ENCODE peak calls at places on chromosome 14, in five cellular contexts. One of them, this sample, is unnamed.

GRCh38 chr14:106846218-106846617 is 1319.8 kb downstream of the TMEM121 start:
- DNase-seq in endothelial cell of umbilical vein: no peak
- DNase-seq in stomach: no peak
- DNase-seq in HepG2: no peak
- DNase-seq in upper lobe of left lung: no peak
- DNase-seq in this sample: no peak

GRCh38 chr14:29810657-29811056 is 117.0 kb downstream of the PRKD1 start:
- DNase-seq in endothelial cell of umbilical vein: peak
- DNase-seq in stomach: peak
- DNase-seq in HepG2: no peak
- DNase-seq in upper lobe of left lung: peak
- DNase-seq in this sample: no peak

GRCh38 chr14:99273025-99273723 is 1.2 kb upstream of the BCL11B start:
- DNase-seq in endothelial cell of umbilical vein: peak
- DNase-seq in stomach: peak
- DNase-seq in HepG2: peak
- DNase-seq in upper lobe of left lung: no peak
- DNase-seq in this sample: no peak

GRCh38 chr14:21171128-21171527 is 15.3 kb upstream of the OR5AU1 start:
- DNase-seq in endothelial cell of umbilical vein: no peak
- DNase-seq in stomach: no peak
- DNase-seq in HepG2: no peak
- DNase-seq in upper lobe of left lung: no peak
- DNase-seq in this sample: no peak

GRCh38 chr14:85675957-85676356 is 146.0 kb downstream of the FLRT2 start:
- DNase-seq in endothelial cell of umbilical vein: no peak
- DNase-seq in stomach: no peak
- DNase-seq in HepG2: no peak
- DNase-seq in upper lobe of left lung: no peak
- DNase-seq in this sample: no peak

GRCh38 chr14:91249841-91250616 is 5.5 kb upstream of the GPR68 start:
- DNase-seq in endothelial cell of umbilical vein: no peak
- DNase-seq in stomach: no peak
- DNase-seq in HepG2: peak
- DNase-seq in upper lobe of left lung: peak
- DNase-seq in this sample: no peak

GRCh38 chr14:75514673-75515630 is 7.3 kb upstream of the BATF start:
- DNase-seq in endothelial cell of umbilical vein: peak
- DNase-seq in stomach: no peak
- DNase-seq in HepG2: no peak
- DNase-seq in upper lobe of left lung: peak
- DNase-seq in this sample: peak

GRCh38 chr14:58712357-58712756 is 74.6 kb downstream of the DACT1 start:
- DNase-seq in endothelial cell of umbilical vein: no peak
- DNase-seq in stomach: no peak
- DNase-seq in HepG2: no peak
- DNase-seq in upper lobe of left lung: no peak
- DNase-seq in this sample: no peak

GRCh38 chr14:64235652-64236640 is 58.2 kb downstream of the ESR2 start:
- DNase-seq in endothelial cell of umbilical vein: no peak
- DNase-seq in stomach: no peak
- DNase-seq in HepG2: no peak
- DNase-seq in upper lobe of left lung: no peak
- DNase-seq in this sample: no peak

GRCh38 chr14:21711360-21711961 is 37.8 kb upstream of the OR4E1 start:
- DNase-seq in endothelial cell of umbilical vein: peak
- DNase-seq in stomach: no peak
- DNase-seq in HepG2: peak
- DNase-seq in upper lobe of left lung: no peak
- DNase-seq in this sample: no peak

GRCh38 chr14:91858536-91859275 is 8.6 kb downstream of the TC2N start:
- DNase-seq in endothelial cell of umbilical vein: peak
- DNase-seq in stomach: no peak
- DNase-seq in HepG2: peak
- DNase-seq in upper lobe of left lung: no peak
- DNase-seq in this sample: no peak

GRCh38 chr14:22668863-22669262 is 24.7 kb upstream of the OR6J1 start:
- DNase-seq in endothelial cell of umbilical vein: no peak
- DNase-seq in stomach: no peak
- DNase-seq in HepG2: no peak
- DNase-seq in upper lobe of left lung: no peak
- DNase-seq in this sample: no peak

GRCh38 chr14:35385042-35385839 is 19.3 kb downstream of the NFKBIA start:
- DNase-seq in endothelial cell of umbilical vein: peak
- DNase-seq in stomach: peak
- DNase-seq in HepG2: peak
- DNase-seq in upper lobe of left lung: no peak
- DNase-seq in this sample: peak

GRCh38 chr14:53571990-53572389 is 384.6 kb downstream of the BMP4 start:
- DNase-seq in endothelial cell of umbilical vein: no peak
- DNase-seq in stomach: no peak
- DNase-seq in HepG2: no peak
- DNase-seq in upper lobe of left lung: no peak
- DNase-seq in this sample: no peak

GRCh38 chr14:106013879-106014376 is 487.5 kb downstream of the TMEM121 start:
- DNase-seq in endothelial cell of umbilical vein: no peak
- DNase-seq in stomach: no peak
- DNase-seq in HepG2: no peak
- DNase-seq in upper lobe of left lung: no peak
- DNase-seq in this sample: no peak

GRCh38 chr14:68791078-68791983 is 1.5 kb downstream of the ZFP36L1 start:
- DNase-seq in endothelial cell of umbilical vein: peak
- DNase-seq in stomach: peak
- DNase-seq in HepG2: no peak
- DNase-seq in upper lobe of left lung: no peak
- DNase-seq in this sample: peak

GRCh38 chr14:55547650-55548315 is 32.2 kb upstream of the KTN1 start:
- DNase-seq in endothelial cell of umbilical vein: no peak
- DNase-seq in stomach: no peak
- DNase-seq in HepG2: no peak
- DNase-seq in upper lobe of left lung: no peak
- DNase-seq in this sample: no peak
- TF ChIP-seq POLR2A in endothelial cell of umbilical vein: no peak
- TF ChIP-seq POLR2A in stomach: no peak
- TF ChIP-seq POLR2A in HepG2: no peak
- TF ChIP-seq POLR2A in upper lobe of left lung: no peak
- TF ChIP-seq POLR2A in this sample: no peak

GRCh38 chr14:92984896-92985295 is 61.9 kb downstream of the CHGA start:
- DNase-seq in endothelial cell of umbilical vein: no peak
- DNase-seq in stomach: no peak
- DNase-seq in HepG2: peak
- DNase-seq in upper lobe of left lung: no peak
- DNase-seq in this sample: no peak

GRCh38 chr14:92987713-92988510 is 65.0 kb downstream of the CHGA start:
- DNase-seq in endothelial cell of umbilical vein: no peak
- DNase-seq in stomach: no peak
- DNase-seq in HepG2: no peak
- DNase-seq in upper lobe of left lung: no peak
- DNase-seq in this sample: no peak

GRCh38 chr14:92987148-92987570 is 64.2 kb downstream of the CHGA start:
- DNase-seq in endothelial cell of umbilical vein: no peak
- DNase-seq in stomach: no peak
- DNase-seq in HepG2: no peak
- DNase-seq in upper lobe of left lung: no peak
- DNase-seq in this sample: no peak

GRCh38 chr14:92985521-92985920 is 62.6 kb downstream of the CHGA start:
- DNase-seq in endothelial cell of umbilical vein: no peak
- DNase-seq in stomach: no peak
- DNase-seq in HepG2: no peak
- DNase-seq in upper lobe of left lung: no peak
- DNase-seq in this sample: no peak

DNA sequence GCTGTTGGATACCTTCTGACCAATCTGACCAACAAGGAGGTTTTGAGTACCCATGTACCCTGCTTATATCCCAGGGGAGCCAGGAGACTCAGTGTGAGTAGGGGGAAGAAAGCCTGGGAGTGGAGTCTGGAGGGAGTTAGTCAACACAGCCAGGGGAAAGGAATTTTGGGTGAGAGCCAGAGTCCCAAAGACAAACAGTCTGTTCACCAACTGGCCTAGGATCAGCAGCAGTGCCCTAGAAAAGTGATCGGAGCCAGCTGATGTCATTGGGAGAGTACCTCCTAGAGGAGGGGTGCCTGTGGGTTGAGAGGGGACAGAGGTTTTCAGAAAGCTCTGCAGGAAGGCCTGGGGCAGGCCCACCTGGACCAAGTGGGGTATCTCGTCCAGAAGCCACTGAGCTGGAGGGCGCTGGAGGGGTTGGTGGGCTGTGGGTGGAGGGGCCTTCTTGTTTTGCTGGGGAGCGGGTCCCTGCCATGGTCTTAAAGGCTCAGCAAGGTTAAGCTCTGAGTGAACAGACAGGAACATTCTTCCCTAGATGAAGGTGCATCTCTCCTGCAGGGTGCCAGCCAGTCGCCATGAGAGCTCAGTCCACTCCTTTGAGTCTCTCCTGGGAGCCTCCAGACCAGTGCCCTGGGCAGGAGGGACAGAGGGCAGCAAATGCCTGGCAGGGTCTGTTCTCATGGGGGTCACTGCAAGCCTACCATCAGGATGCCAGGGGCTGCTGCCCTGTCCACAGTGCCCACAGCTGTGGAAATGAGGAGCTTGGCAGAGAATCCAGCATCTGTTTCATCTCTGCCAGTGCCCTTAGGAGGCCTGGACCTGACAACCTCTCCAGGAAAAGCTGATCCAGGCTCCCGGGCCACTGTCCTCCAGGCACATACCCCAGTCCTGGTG is 63.6 kb downstream of the CHGA start:
- DNase-seq in endothelial cell of umbilical vein: peak
- DNase-seq in stomach: peak
- DNase-seq in HepG2: peak
- DNase-seq in upper lobe of left lung: peak
- DNase-seq in this sample: no peak
- TF ChIP-seq POLR2AphosphoS5 in endothelial cell of umbilical vein: no peak
- TF ChIP-seq POLR2AphosphoS5 in stomach: no peak
- TF ChIP-seq POLR2AphosphoS5 in HepG2: no peak
- TF ChIP-seq POLR2AphosphoS5 in upper lobe of left lung: peak
- TF ChIP-seq POLR2AphosphoS5 in this sample: peak

DNA sequence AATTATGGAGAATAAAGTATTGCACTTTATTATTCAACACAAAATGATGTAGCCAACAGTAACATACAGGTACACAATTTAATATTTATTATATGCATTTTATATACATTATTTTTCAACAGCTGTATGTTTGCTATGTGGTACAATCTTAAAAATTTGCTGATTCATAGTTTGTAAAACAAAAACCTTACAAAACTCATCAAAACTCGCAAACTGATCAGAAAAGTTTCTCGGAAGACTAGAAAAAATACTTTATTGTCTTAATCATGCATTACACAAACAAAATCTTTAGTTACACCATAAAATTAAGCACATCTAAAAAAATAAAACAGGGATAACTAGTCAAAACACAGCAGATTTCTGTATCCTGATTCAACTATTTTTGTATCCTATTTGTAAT is 19.5 kb downstream of the COCH start:
- DNase-seq in endothelial cell of umbilical vein: no peak
- DNase-seq in stomach: no peak
- DNase-seq in HepG2: no peak
- DNase-seq in upper lobe of left lung: no peak
- DNase-seq in this sample: no peak
- H3K4me3 ChIP-seq in endothelial cell of umbilical vein: no peak
- H3K4me3 ChIP-seq in stomach: no peak
- H3K4me3 ChIP-seq in HepG2: no peak
- H3K4me3 ChIP-seq in upper lobe of left lung: no peak
- H3K4me3 ChIP-seq in this sample: no peak

DNA sequence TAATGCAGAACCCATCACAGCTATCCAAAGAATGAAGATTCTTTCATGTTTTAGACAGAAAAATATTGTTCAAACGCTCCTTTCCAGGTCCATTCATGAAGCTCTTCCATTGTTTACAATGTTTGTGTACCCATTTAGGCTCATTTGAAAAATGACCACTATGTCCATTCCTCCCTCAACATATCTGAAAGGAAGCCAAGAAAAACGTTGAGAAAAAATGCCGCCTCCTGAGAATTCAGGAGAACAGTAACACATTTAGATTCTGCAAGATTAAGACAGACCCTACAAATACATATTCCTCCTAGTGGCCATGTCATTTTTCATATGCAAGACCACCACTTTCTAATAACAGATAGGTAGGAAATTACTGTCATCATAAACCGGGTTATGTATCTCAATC is 124.4 kb downstream of the SLC25A21 start:
- DNase-seq in endothelial cell of umbilical vein: peak
- DNase-seq in stomach: no peak
- DNase-seq in HepG2: no peak
- DNase-seq in upper lobe of left lung: no peak
- DNase-seq in this sample: no peak
- TF ChIP-seq POLR2A in endothelial cell of umbilical vein: no peak
- TF ChIP-seq POLR2A in stomach: no peak
- TF ChIP-seq POLR2A in HepG2: no peak
- TF ChIP-seq POLR2A in upper lobe of left lung: no peak
- TF ChIP-seq POLR2A in this sample: no peak

GRCh38 chr14:78674820-78675219 is 504.6 kb downstream of the NRXN3 start:
- DNase-seq in endothelial cell of umbilical vein: no peak
- DNase-seq in stomach: no peak
- DNase-seq in HepG2: no peak
- DNase-seq in upper lobe of left lung: no peak
- DNase-seq in this sample: no peak
- TF ChIP-seq POLR2AphosphoS5 in endothelial cell of umbilical vein: no peak
- TF ChIP-seq POLR2AphosphoS5 in stomach: no peak
- TF ChIP-seq POLR2AphosphoS5 in HepG2: no peak
- TF ChIP-seq POLR2AphosphoS5 in upper lobe of left lung: no peak
- TF ChIP-seq POLR2AphosphoS5 in this sample: no peak

GRCh38 chr14:60647081-60647836 is 2.0 kb downstream of the SIX1 start:
- DNase-seq in endothelial cell of umbilical vein: peak
- DNase-seq in stomach: no peak
- DNase-seq in HepG2: peak
- DNase-seq in upper lobe of left lung: no peak
- DNase-seq in this sample: no peak
- H3K4me3 ChIP-seq in endothelial cell of umbilical vein: peak
- H3K4me3 ChIP-seq in stomach: peak
- H3K4me3 ChIP-seq in HepG2: peak
- H3K4me3 ChIP-seq in upper lobe of left lung: peak
- H3K4me3 ChIP-seq in this sample: peak

DNA sequence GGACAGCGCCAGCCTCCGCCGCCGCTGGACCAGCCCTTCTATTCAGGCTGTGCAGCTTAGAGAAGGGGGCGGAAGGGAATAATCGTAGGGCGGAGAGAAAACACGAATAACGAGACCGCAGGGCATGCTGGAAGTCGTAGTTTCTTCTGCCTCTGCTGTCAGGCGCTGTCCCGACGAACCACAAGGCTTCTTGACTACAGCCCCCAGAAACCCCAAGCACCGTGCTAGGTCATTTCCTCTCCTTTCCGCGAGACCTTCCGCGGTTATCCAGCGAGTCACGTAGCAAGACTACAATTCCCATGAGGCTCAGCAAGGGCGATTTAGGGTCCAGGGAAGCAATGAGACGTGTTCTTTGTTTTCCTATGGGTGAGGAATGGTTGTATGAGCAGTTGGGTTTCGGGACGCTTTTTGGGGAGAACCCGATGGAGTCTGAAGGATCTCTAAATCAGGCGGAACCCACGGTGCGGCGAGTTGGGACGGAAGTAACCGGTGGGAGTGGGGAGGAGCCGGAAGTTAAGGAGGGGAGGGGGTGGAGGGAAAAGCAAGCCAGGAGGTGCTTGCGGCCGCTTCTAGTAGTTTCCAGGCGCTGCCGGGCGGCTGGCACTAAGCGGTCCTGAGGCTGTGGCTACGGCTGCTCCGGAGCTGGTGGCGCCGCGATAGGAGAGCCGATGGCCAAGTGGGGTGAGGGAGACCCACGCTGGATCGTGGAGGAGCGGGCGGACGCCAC is at the start of the genes AHSA1 and VIPAS39:
- DNase-seq in endothelial cell of umbilical vein: peak
- DNase-seq in stomach: peak
- DNase-seq in HepG2: peak
- DNase-seq in upper lobe of left lung: peak
- DNase-seq in this sample: peak
- TF ChIP-seq POLR2A in endothelial cell of umbilical vein: peak
- TF ChIP-seq POLR2A in stomach: no peak
- TF ChIP-seq POLR2A in HepG2: peak
- TF ChIP-seq POLR2A in upper lobe of left lung: no peak
- TF ChIP-seq POLR2A in this sample: peak

This sample was measured in esophagus muscularis mucosa.